ENCODE peak calls at places on chromosome 6, in five cellular contexts. L is GM13977; A is activated T-cell treated with anti-CD3 and anti-CD28 coated beads for 1 hour; E is effector CD4-positive, alpha-beta T cell; W is fibroblast of mammary gland. J is an unnamed sample.
A peak's percentile ranks its signal among the peaks of the same experiment; 100 is the strongest.

GRCh38 chr6:98832282-98833100 is 1.9 kb upstream of the POU3F2 start:
- DNase-seq in E (no peak), W (peak; percentile 86), L (peak; percentile 47), A (no peak), J (no peak)

GRCh38 chr6:22952076-22952475 is 382.7 kb downstream of the HDGFL1 start:
- DNase-seq in A (no peak), L (no peak), E (no peak), W (no peak), J (no peak)

GRCh38 chr6:25403150-25403549 is 124.0 kb downstream of the CARMIL1 start:
- DNase-seq in E (no peak), L (no peak), A (no peak), W (no peak), J (no peak)

GRCh38 chr6:34392497-34393190 is at the start of gene NUDT3:
- DNase-seq in E (peak; percentile 88), L (peak; percentile 94), A (peak; percentile 89), W (peak; percentile 91), J (peak; percentile 92)

GRCh38 chr6:108592371-108593337 is 31.9 kb downstream of the FOXO3 start:
- DNase-seq in A (peak; percentile 14), L (peak; percentile 54), E (peak; percentile 14), W (peak; percentile 94), J (peak; percentile 61)

GRCh38 chr6:21616005-21616404 is 22.5 kb downstream of the SOX4 start:
- DNase-seq in A (no peak), E (no peak), L (no peak), W (no peak), J (no peak)

GRCh38 chr6:31663961-31664789 is 622 bp downstream of the GPANK1 start:
- DNase-seq in E (no peak), L (no peak), A (no peak), W (peak; percentile 86), J (no peak)

GRCh38 chr6:129385117-129385516 is 324.9 kb downstream of the ARHGAP18 start:
- DNase-seq in E (no peak), W (no peak), A (no peak), L (no peak), J (no peak)

GRCh38 chr6:30443657-30444450 is 45.5 kb upstream of the HLA-E start:
- DNase-seq in L (no peak), A (no peak), E (no peak), W (peak; percentile 44), J (no peak)

GRCh38 chr6:109738667-109739066 is 47.6 kb downstream of the FIG4 start:
- DNase-seq in E (no peak), L (no peak), A (no peak), W (peak; percentile 43), J (no peak)

GRCh38 chr6:39493174-39493573 is 170.7 kb upstream of the KCNK16 start:
- DNase-seq in L (no peak), E (no peak), A (no peak), W (no peak), J (no peak)

GRCh38 chr6:186221-186965 is 105.9 kb upstream of the DUSP22 start:
- DNase-seq in W (no peak), L (no peak), E (no peak), A (no peak), J (no peak)

GRCh38 chr6:30511147-30511546 is 21.8 kb downstream of the HLA-E start:
- DNase-seq in A (no peak), E (no peak), L (no peak), W (no peak), J (no peak)

GRCh38 chr6:18241208-18241836 is 23.0 kb downstream of the DEK start:
- DNase-seq in A (no peak), W (peak; percentile 53), L (no peak), E (no peak), J (no peak)

GRCh38 chr6:33858804-33859203 is 55.0 kb upstream of the MLN start:
- DNase-seq in L (no peak), W (no peak), A (no peak), E (no peak), J (no peak)

GRCh38 chr6:23522751-23523527 is 603.1 kb upstream of the NRSN1 start:
- DNase-seq in W (no peak), E (no peak), L (no peak), A (no peak), J (no peak)

GRCh38 chr6:82741325-82741995 is 324.2 kb downstream of the UBE3D start:
- DNase-seq in L (no peak), W (peak; percentile 38), A (no peak), E (no peak), J (no peak)

GRCh38 chr6:130724089-130724488 is 103.1 kb upstream of the SMLR1 start:
- DNase-seq in E (no peak), W (no peak), A (no peak), L (no peak), J (no peak)

GRCh38 chr6:82397962-82398692 is 34.5 kb downstream of the TPBG start:
- DNase-seq in E (no peak), W (peak; percentile 92), L (no peak), A (no peak), J (no peak)

GRCh38 chr6:155219858-155220301 is 43.9 kb upstream of the CLDN20 start:
- DNase-seq in W (no peak), A (no peak), L (no peak), E (no peak), J (no peak)

GRCh38 chr6:46949662-46950280 is 28.0 kb upstream of the ADGRF5 start:
- DNase-seq in E (no peak), L (no peak), W (peak; percentile 25), A (no peak), J (no peak)

GRCh38 chr6:157592566-157592965 is 211.6 kb downstream of the ZDHHC14 start:
- DNase-seq in W (no peak), L (no peak), A (no peak), E (no peak), J (peak; percentile 2)

GRCh38 chr6:162184465-162184864 is 543.1 kb downstream of the PRKN start:
- DNase-seq in W (no peak), A (no peak), L (no peak), E (no peak), J (no peak)

GRCh38 chr6:125868996-125869395 is 78.2 kb downstream of the NCOA7 start:
- DNase-seq in E (no peak), W (peak; percentile 14), A (no peak), L (no peak), J (no peak)

GRCh38 chr6:165034271-165034741 is 275.1 kb downstream of the C6orf118 start:
- DNase-seq in L (no peak), W (no peak), E (no peak), A (no peak), J (no peak)

GRCh38 chr6:122364084-122364483 is 35.4 kb upstream of the HSF2 start:
- DNase-seq in A (no peak), L (no peak), W (no peak), E (no peak), J (no peak)

GRCh38 chr6:144413418-144413817 is 128.3 kb downstream of the UTRN start:
- DNase-seq in A (no peak), E (no peak), W (peak; percentile 77), L (no peak), J (no peak)

GRCh38 chr6:135722679-135723078 is 128.8 kb upstream of the PDE7B start:
- DNase-seq in A (no peak), W (peak; percentile 91), E (no peak), L (peak; percentile 5), J (no peak)

GRCh38 chr6:15431762-15432495 is 186.1 kb downstream of the JARID2 start:
- DNase-seq in A (no peak), L (no peak), W (peak; percentile 35), E (no peak), J (no peak)

GRCh38 chr6:123036663-123037062 is 40.6 kb downstream of the CLVS2 start:
- DNase-seq in L (no peak), W (no peak), E (no peak), A (no peak), J (no peak)

GRCh38 chr6:116280161-116280959 is 630 bp upstream of the TSPYL1 start:
- DNase-seq in E (no peak), L (no peak), A (no peak), W (peak; percentile 30), J (no peak)

GRCh38 chr6:124927806-124928205 is 34.4 kb upstream of the RNF217 start:
- DNase-seq in E (no peak), A (no peak), L (no peak), W (peak; percentile 82), J (no peak)

GRCh38 chr6:138290563-138290962 is 72.3 kb upstream of the PBOV1 start:
- DNase-seq in E (no peak), L (no peak), A (no peak), W (no peak), J (no peak)

J was measured in central memory CD4-positive, alpha-beta T cell.